ENCODE peak calls at places on chromosomes 5 and 9, in seven cellular contexts. E, N, D, P, B, J and T are unnamed samples.

GRCh38 chr5:38532165-38532669 is 24.2 kb downstream of the LIFR start:
- DNase-seq in J (no peak), E (no peak), P (no peak), N (no peak), D (no peak), B (no peak), T (no peak)

GRCh38 chr9:2017209-2017458 is 2.0 kb downstream of the SMARCA2 start:
- DNase-seq in D (peak; percentile 64), J (no peak), E (no peak), B (peak; percentile 48), N (no peak), P (no peak), T (no peak)

GRCh38 chr5:149702953-149703646 is 27.0 kb upstream of the PPARGC1B start:
- DNase-seq in J (no peak), P (no peak), N (no peak), E (no peak), B (no peak), D (peak; percentile 72), T (no peak)

GRCh38 chr9:127714020-127714835 is 1.2 kb downstream of the PTRH1 start:
- DNase-seq in N (no peak), P (no peak), B (no peak), E (no peak), D (no peak), J (no peak), T (no peak)

GRCh38 chr5:77224672-77225355 is 14.3 kb downstream of the PDE8B start:
- DNase-seq in D (no peak), N (no peak), B (peak; percentile 92), P (no peak), J (no peak), E (no peak), T (no peak)

GRCh38 chr9:87178353-87178752 is 231.0 kb upstream of the GAS1 start:
- DNase-seq in E (no peak), P (no peak), D (no peak), B (peak; percentile 52), J (no peak), N (no peak), T (no peak)

GRCh38 chr9:20835364-20836286 is 151.6 kb downstream of the FOCAD start:
- DNase-seq in D (no peak), B (no peak), E (peak; percentile 35), J (no peak), N (no peak), P (no peak), T (no peak)

GRCh38 chr5:139391570-139392323 is 2.0 kb upstream of the MZB1 start:
- DNase-seq in E (peak; percentile 89), N (no peak), P (no peak), J (no peak), D (no peak), B (peak; percentile 93), T (no peak)

GRCh38 chr5:149172261-149172660 is 31.0 kb downstream of the ABLIM3 start:
- DNase-seq in P (no peak), E (peak; percentile 42), D (peak; percentile 52), N (no peak), B (peak; percentile 92), J (peak; percentile 3), T (no peak)

GRCh38 chr5:162227075-162227474 is 159.5 kb downstream of the GABRG2 start:
- DNase-seq in D (no peak), B (no peak), E (no peak), P (no peak), N (no peak), J (no peak), T (no peak)

GRCh38 chr5:40401281-40401680 is 278.4 kb upstream of the PTGER4 start:
- DNase-seq in E (no peak), J (no peak), N (no peak), D (no peak), B (peak; percentile 86), P (no peak), T (no peak)